ENCODE peak calls at places on chromosomes 13 and 19, in four cellular contexts. E is HepG2, C is SK-N-SH, L is GM12878. F is an unnamed sample.

GRCh38 chr13:79281335-79281734 is 124.7 kb downstream of the RBM26 start:
- DNase-seq in C (no peak), E (no peak), L (no peak), F (no peak)

GRCh38 chr13:30892966-30893365 is 13.1 kb upstream of the MEDAG start:
- DNase-seq in L (no peak), C (no peak), E (peak), F (peak)

GRCh38 chr19:927707-928401 is 2.0 kb downstream of the ARID3A start:
- DNase-seq in E (no peak), C (no peak), L (no peak), F (no peak)

GRCh38 chr13:36163303-36163702 is 32.1 kb upstream of the DCLK1 start:
- DNase-seq in C (no peak), L (no peak), E (no peak), F (no peak)

GRCh38 chr19:49677232-49677881 is at the start of gene PRMT1:
- DNase-seq in L (no peak), E (peak), C (peak), F (no peak)

GRCh38 chr13:100668408-100668807 is 6.2 kb downstream of the TMTC4 start:
- DNase-seq in L (no peak), C (no peak), E (no peak), F (no peak)

GRCh38 chr19:7373862-7374261 is 25.1 kb downstream of the ARHGEF18 start:
- DNase-seq in E (peak), C (no peak), L (no peak), F (no peak)

GRCh38 chr13:51380269-51380668 is 40.8 kb downstream of the SERPINE3 start:
- DNase-seq in L (no peak), E (no peak), C (no peak), F (no peak)

GRCh38 chr13:68927387-68928026 is 1180.1 kb upstream of the ATXN8OS start:
- DNase-seq in C (peak), E (peak), L (no peak), F (peak)

GRCh38 chr13:97780486-97780885 is 173.0 kb upstream of the IPO5 start:
- DNase-seq in C (no peak), E (no peak), L (no peak), F (no peak)

GRCh38 chr13:37085656-37086055 is 19.8 kb downstream of the CSNK1A1L start:
- DNase-seq in L (no peak), C (no peak), E (no peak), F (no peak)

GRCh38 chr13:109955598-109955997 is 169.2 kb upstream of the IRS2 start:
- DNase-seq in C (no peak), L (no peak), E (peak), F (no peak)

GRCh38 chr13:71312923-71313322 is 554.1 kb downstream of the DACH1 start:
- DNase-seq in L (no peak), C (no peak), E (no peak), F (no peak)

GRCh38 chr19:38395381-38396127 is 7.1 kb downstream of the SPRED3 start:
- DNase-seq in C (no peak), E (no peak), L (no peak), F (no peak)
- TF ChIP-seq PBX3 in C (no peak), E (no peak), L (no peak), F (no peak)

GRCh38 chr13:42322806-42323205 is 50.9 kb downstream of the AKAP11 start:
- DNase-seq in E (no peak), L (no peak), C (no peak), F (no peak)
- TF ChIP-seq PBX3 in E (no peak), L (no peak), C (no peak), F (no peak)

DNA sequence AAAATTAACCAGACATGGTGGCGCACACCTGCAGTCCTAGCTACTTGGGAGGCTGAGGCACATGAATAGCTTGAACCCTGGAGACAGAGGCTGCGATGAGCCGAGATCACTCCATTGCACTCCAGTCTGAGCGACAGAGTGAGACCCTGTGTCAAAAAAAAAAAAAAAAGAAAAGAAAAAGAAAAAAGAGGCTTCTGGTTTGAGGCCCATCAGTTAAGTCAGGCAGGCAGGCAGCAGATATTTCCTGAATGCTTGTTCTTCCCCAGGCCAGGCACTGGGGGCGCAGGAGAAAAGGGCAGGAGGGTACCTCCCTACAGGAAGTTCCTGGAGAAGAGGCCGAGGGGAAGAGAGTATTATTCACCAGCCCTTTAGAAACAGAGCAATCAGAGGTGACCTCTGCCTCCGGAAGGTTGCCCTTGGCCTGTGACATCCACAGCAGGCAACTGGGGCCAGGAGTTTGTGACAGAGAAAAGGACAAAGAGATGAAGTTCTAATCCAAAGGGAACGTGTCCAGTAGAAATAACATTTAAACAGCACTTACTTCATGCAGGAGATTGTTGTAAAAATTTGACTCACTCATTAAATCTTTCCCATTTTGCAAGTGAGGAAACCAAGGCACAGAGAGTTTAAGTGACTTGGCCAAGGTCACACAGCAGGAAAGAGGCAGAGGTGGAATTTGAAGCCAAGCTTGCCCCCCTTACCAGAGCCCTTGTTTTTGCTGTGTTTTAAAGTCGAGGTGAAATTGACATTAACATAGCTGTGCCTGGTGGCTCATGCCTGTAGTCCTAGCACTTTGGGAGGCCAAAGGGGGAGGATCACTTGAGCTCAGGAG is 4.3 kb upstream of the RLN3 start:
- DNase-seq in C (peak), L (no peak), E (peak), F (peak)
- TF ChIP-seq PBX3 in C (no peak), L (no peak), E (no peak), F (no peak)

GRCh38 chr19:21115430-21115829 is 26.4 kb upstream of the ZNF431 start:
- DNase-seq in L (no peak), C (no peak), E (no peak), F (no peak)

DNA sequence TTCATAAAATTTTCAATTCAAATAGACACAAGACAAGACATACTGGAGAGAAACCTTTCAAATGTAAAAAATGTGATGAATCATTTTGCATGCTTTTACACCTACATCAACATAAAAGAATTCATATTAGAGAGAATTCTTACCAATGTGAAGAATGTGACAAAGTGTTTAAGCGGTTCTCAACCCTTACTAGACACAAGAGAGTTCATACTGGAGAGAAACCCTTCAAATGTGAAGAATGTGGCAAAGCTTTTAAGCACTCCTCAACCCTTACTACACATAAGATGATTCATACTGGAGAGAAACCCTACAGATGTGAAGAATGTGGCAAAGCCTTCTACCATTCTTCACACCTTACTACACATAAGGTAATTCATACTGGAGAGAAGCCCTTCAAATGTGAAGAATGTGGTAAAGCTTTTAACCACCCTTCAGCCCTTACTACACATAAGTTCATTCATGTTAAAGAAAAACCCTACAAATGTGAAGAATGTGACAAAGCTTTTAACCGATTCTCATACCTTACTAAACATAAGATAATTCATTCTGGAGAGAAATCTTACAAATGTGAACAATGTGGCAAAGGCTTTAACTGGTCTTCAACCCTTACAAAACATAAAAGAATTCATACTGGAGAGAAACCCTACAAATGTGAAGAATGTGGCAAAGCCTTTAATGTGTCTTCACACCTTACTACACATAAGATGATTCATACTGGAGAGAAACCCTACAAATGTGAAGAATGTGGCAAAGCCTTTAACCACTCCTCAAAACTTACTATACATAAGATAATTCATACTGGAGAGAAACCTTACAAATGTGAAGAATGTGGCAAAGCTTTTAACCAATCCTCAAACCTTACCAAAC is 24.6 kb upstream of the ZNF431 start:
- DNase-seq in E (no peak), L (no peak), C (no peak), F (no peak)
- TF ChIP-seq PBX3 in E (no peak), L (no peak), C (no peak), F (no peak)

DNA sequence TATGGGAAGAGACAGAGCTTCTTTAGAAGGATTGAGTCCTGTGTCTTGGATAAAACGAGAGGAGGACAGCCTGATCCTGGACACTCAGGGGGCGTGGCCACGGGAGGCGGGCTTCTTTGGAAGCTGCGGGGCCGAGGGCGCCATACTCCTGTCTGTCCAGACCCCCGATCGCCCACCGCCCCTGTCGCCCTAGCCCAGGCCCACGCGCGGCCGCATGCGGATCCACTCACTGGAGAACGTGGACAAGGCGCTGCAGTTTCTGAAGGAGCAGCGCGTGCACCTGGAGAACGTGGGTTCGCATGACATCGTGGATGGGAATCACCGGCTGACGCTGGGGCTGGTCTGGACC is 23.1 kb downstream of the SPTBN4 start:
- DNase-seq in E (no peak), L (no peak), C (no peak), F (no peak)
- TF ChIP-seq PBX3 in E (no peak), L (no peak), C (no peak), F (no peak)

DNA sequence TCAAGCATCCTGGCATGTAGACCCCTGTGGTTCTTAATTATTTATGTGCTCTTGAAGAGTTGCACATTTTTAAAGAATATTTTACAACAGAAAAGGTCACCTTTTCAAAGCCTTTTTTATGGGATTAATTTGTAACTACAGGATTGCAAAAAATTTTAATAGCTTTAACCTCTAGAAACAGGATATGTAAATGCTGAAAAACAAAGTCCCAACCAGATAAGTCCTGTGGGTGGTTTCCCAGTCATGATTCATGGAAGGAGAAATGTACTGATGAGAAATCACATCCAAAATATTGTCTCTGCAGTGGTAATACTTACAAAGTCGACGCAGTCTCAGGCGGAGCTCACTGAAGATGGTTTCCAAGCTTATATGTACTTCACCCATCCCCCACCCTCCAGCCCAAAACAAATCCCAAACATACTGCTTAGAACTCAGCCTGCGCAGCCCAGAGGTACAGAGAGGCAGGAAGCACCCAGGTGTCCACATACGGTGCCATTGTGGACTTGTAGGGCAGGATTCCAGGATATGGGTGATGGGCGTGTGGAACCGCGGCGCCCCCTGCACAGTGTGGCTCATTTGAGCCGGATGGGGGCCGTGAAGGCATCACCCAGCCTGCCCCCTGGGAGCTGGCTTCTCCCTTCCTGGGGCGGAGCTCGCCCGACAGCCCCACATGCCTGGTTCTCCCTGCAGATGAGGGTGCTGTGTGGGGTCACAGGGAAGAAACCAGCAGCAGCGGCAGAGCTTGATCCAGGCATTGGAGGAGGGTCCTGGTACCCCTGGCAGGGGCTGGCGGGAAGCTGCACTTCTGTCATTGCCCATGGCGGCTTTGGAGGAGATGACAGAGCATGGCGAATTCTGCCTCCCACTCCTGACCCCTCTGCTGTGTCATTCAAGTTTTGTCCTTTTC is 101.2 kb downstream of the ATP11A start:
- DNase-seq in C (no peak), L (no peak), E (no peak), F (no peak)
- TF ChIP-seq PBX3 in C (no peak), L (no peak), E (no peak), F (no peak)

F was measured in A549.